ENCODE peak calls at places on chromosome 5, in four cellular contexts. X is fibroblast of the aortic adventitia, L is H1, Q is PC-3. O is an unnamed sample.
A peak's percentile ranks its signal among the peaks of the same experiment; 100 is the strongest.

GRCh38 chr5:173454381-173454763 is 126.2 kb upstream of the STC2 start:
- DNase-seq in X (peak; percentile 91), Q (peak; percentile 61), L (no peak), O (peak; percentile 37)

GRCh38 chr5:172113036-172113435 is 75.0 kb downstream of the STK10 start:
- DNase-seq in X (no peak), Q (no peak), L (no peak), O (peak; percentile 83)

GRCh38 chr5:96209829-96210228 is 223.2 kb downstream of the PCSK1 start:
- DNase-seq in L (no peak), X (peak; percentile 84), Q (peak; percentile 77), O (peak; percentile 66)

GRCh38 chr5:78295035-78295961 is 800 bp upstream of the AP3B1 start:
- DNase-seq in L (no peak), Q (peak; percentile 60), X (peak; percentile 16), O (no peak)

GRCh38 chr5:138351056-138351455 is 1.4 kb upstream of the KDM3B start:
- DNase-seq in Q (peak; percentile 34), X (peak; percentile 86), L (no peak), O (peak; percentile 89)

GRCh38 chr5:38595149-38595725 is 38.8 kb upstream of the LIFR start:
- DNase-seq in Q (peak; percentile 44), L (no peak), X (peak; percentile 79), O (peak; percentile 74)

GRCh38 chr5:155697236-155697635 is 629.7 kb upstream of the SGCD start:
- DNase-seq in Q (no peak), X (no peak), L (no peak), O (no peak)

GRCh38 chr5:43019615-43020293 is 20.4 kb downstream of the ANXA2R start:
- DNase-seq in Q (peak; percentile 97), X (peak; percentile 78), L (no peak), O (peak; percentile 92)

GRCh38 chr5:164319161-164319560 is 813.7 kb downstream of the MAT2B start:
- DNase-seq in L (no peak), Q (no peak), X (no peak), O (no peak)

GRCh38 chr5:36373527-36374086 is 71.9 kb upstream of the RANBP3L start:
- DNase-seq in Q (peak; percentile 82), L (no peak), X (peak; percentile 90), O (peak; percentile 89)

GRCh38 chr5:38212307-38212706 is 46.1 kb upstream of the EGFLAM start:
- DNase-seq in X (no peak), Q (no peak), L (no peak), O (no peak)

GRCh38 chr5:139635606-139636206 is 12.4 kb upstream of the CXXC5 start:
- DNase-seq in L (no peak), X (peak; percentile 99), Q (peak; percentile 72), O (peak; percentile 96)

GRCh38 chr5:1492757-1493156 is 31.0 kb downstream of the LPCAT1 start:
- DNase-seq in X (no peak), L (no peak), Q (no peak), O (peak; percentile 27)

GRCh38 chr5:150066901-150067396 is 19.4 kb downstream of the CSF1R start:
- DNase-seq in Q (peak; percentile 52), L (no peak), X (peak; percentile 52), O (peak; percentile 71)

GRCh38 chr5:78467744-78468357 is 107.4 kb downstream of the SCAMP1 start:
- DNase-seq in Q (peak; percentile 54), X (peak; percentile 79), L (no peak), O (peak; percentile 81)

GRCh38 chr5:172395483-172395882 is 58.8 kb downstream of the SH3PXD2B start:
- DNase-seq in X (no peak), L (no peak), Q (no peak), O (no peak)

GRCh38 chr5:124662261-124662781 is 84.1 kb downstream of the ZNF608 start:
- DNase-seq in Q (no peak), X (no peak), L (no peak), O (no peak)

GRCh38 chr5:82422751-82423181 is 144.6 kb upstream of the RPS23 start:
- DNase-seq in L (no peak), Q (no peak), X (peak; percentile 96), O (no peak)

GRCh38 chr5:131899686-131900085 is 45.8 kb downstream of the MEIKIN start:
- DNase-seq in Q (no peak), X (peak; percentile 17), L (no peak), O (peak; percentile 33)

GRCh38 chr5:128213340-128213739 is 129.8 kb downstream of the SLC12A2 start:
- DNase-seq in L (peak; percentile 38), X (peak; percentile 88), Q (peak; percentile 84), O (peak; percentile 90)

GRCh38 chr5:137782055-137782454 is 27.9 kb upstream of the HNRNPA0 start:
- DNase-seq in L (no peak), Q (no peak), X (no peak), O (no peak)

GRCh38 chr5:16669776-16670175 is 53.0 kb upstream of the RETREG1 start:
- DNase-seq in Q (no peak), X (peak; percentile 85), L (no peak), O (peak; percentile 95)

GRCh38 chr5:169670769-169671525 is 33.9 kb downstream of the DOCK2 start:
- DNase-seq in L (no peak), Q (no peak), X (no peak), O (no peak)

GRCh38 chr5:32157078-32157477 is 17.0 kb downstream of the GOLPH3 start:
- DNase-seq in Q (no peak), L (no peak), X (peak; percentile 24), O (no peak)

GRCh38 chr5:151870820-151871219 is 53.8 kb downstream of the GLRA1 start:
- DNase-seq in Q (peak; percentile 84), L (no peak), X (no peak), O (peak; percentile 80)

GRCh38 chr5:138974227-138975063 is 99.3 kb upstream of the LRRTM2 start:
- DNase-seq in Q (no peak), X (peak; percentile 92), L (no peak), O (peak; percentile 49)

DNA sequence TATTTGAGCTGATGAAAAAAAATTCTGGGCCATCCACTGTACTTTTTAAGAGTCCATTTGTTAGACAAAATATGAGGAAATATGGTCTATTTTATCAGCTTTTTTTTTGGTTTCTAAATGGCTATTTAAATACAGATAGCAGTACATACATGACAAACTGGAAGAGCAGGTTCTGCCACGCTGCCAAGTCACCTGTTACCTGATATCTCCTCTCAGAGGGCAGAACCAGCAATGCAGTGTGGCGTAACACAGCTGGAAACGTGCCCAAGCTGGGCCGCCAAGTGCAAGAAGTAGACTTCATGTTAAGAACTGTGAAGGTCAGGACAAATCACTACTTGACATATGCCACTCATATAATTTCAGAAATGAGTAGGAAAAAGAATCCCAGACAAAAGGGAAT is 8.1 kb downstream of the MCIDAS start:
- DNase-seq in Q (peak; percentile 79), L (no peak), X (no peak), O (no peak)
- TF ChIP-seq CTCF in Q (no peak), L (no peak), X (no peak), O (no peak)

DNA sequence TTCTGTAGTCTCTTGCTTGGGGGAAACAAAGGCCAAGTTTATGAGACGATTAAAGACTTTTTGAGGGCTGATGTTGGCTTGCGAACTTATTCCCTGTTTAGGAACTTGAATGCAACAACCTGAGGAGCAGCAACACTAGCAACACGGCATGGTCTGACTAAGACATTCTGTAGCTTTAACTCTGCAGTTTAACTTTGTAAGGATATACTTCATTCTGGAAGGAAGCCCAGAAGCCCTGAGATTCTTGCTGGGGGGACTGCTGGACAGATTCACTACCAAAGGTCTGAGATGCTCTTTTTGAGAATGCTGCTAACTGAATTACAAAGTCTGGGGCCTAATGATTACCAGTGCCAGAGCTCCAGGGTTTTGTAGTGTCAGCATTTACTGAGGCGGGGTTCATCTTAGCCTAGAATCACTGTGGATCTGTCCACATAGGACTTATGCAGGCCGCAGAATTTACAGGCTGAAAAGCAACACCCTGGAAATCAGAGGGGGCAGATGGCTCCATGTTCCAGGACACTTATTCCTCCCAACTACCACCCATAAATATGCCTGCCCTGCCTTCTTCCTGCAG is 537.0 kb upstream of the CDH18 start:
- DNase-seq in L (no peak), Q (no peak), X (no peak), O (peak; percentile 61)
- H3K4me3 ChIP-seq in L (no peak overlapping the region), Q (no peak overlapping the region), X (no peak overlapping the region), O (no peak overlapping the region)

GRCh38 chr5:180825768-180826525 is 23.3 kb upstream of the MGAT1 start:
- DNase-seq in L (no peak), X (peak; percentile 84), Q (peak; percentile 99), O (peak; percentile 71)

GRCh38 chr5:180829711-180830110 is 27.1 kb upstream of the MGAT1 start:
- DNase-seq in X (no peak), L (no peak), Q (no peak), O (no peak)

GRCh38 chr5:180832638-180833068 is 28.4 kb downstream of the ZFP62 start:
- DNase-seq in Q (no peak), X (no peak), L (no peak), O (no peak)

GRCh38 chr5:180830253-180831138 is 27.9 kb upstream of the MGAT1 start:
- DNase-seq in X (peak; percentile 39), L (no peak), Q (peak; percentile 35), O (peak; percentile 60)

DNA sequence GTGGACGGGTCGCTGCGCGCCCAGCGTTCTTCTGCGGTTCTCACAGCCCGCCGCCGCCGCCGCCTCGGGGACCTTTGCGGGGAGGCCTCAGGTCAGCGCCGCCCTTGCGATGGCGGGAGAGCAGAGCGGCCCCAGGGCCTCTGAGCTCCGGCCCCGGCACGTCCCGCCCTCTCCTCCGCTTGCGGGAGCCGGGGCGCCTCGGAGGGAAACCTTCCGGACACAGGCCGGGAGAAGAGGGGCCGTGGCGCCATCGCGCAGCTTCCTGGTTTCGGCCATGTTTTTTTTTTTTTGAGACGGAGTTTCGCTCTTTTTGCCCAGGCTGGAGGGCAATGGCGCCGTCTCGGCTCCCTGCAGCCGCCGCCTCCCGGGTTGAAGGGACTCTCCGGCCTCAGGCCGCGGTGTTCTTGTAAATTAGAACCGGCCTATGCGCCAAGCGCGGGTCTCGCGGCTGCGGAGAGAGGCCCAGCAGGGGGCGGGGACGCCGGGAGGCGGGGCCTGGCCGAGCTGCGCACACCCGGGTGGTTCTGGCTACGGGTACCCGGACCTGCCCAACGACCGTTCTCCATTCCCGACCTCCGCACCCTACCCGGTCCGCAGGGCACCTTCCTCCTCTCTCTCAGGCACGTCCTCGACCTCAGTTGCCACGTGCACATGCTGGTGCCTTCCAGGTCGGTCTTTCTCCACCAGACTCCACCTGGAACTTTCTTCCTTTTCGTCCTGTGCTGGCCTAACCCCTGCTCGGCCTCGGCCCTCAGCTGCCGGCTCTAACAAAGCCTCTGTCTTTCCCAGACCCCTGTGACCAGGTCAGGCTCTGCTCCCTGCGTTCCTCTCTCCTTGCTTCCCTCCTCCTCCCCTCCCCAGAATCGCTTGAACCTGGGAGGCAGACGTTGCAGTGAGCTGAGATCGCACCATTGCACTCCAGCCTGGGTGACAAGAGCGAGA is 28.8 kb upstream of the MGAT1 start:
- DNase-seq in L (no peak), X (peak; percentile 66), Q (peak; percentile 80), O (peak; percentile 74)
- TF ChIP-seq CTCF in L (peak; percentile 2), X (no peak), Q (no peak), O (no peak)

DNA sequence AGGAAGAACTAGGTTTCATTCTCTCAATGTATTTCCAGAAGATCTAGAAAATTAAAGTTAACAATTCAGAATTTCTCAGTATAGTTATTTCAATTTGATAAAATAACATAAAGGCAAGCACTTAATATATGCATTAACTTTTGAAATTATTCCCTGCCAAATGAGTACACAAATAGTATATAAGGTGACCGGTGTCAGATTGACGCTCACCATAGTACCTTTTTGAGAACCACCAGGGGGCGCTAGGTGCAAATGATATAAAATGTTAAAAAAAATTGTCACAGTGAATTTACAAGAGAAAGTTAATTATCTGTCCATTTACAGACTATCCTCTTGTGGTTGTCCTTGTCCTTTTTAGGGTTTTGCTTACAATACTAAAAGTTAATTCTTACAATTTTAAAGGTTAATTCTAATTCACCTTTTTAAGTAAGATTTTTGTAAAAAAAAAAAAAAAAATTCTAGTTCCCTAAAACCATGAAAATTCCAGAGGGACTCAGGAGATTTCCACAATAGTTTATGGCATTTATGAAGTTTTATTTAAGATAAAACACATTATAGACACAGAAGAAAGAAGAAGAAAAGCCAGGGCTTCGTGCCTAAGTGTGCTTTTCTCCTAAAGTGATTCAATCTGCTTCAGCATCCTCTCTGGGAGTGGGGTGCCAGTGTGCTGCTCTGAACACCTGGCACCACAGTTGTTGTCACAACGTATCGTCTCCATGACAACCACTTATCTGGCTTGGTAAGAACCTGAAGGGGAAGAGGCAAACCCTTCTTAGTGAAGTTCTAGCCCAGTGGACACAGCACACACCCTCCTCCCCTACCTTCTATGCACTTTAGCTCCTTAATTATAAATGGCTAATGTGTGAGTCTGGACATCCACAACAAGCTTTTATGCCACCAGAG is 1.7 kb downstream of the ADAMTS16 start:
- DNase-seq in X (peak; percentile 75), Q (peak; percentile 75), L (no peak), O (peak; percentile 79)
- H3K4me3 ChIP-seq in X (no peak overlapping the region), Q (peak overlapping the region; percentile 62), L (no peak overlapping the region), O (no peak overlapping the region)